ENCODE peak calls at places on chromosome 4, in five cellular contexts. S is adrenal gland, R is lower lobe of right lung, F is mesendoderm, C is aorta. G is an unnamed sample.

GRCh38 chr4:95190751-95191436 is 357.9 kb downstream of the UNC5C start:
- DNase-seq in S (no peak), R (no peak), F (no peak), C (no peak), G (no peak)

GRCh38 chr4:86532851-86533250 is 61.3 kb upstream of the PTPN13 start:
- DNase-seq in S (no peak), R (no peak), F (no peak), C (no peak), G (no peak)

GRCh38 chr4:138650917-138651564 is 364.5 kb upstream of the NOCT start:
- DNase-seq in S (no peak), R (no peak), F (peak), C (no peak), G (no peak)

GRCh38 chr4:40698733-40699132 is 51.0 kb upstream of the NSUN7 start:
- DNase-seq in S (no peak), R (no peak), F (no peak), C (no peak), G (no peak)

GRCh38 chr4:133618963-133619362 is 469.9 kb downstream of the PCDH10 start:
- DNase-seq in S (no peak), R (no peak), F (no peak), C (no peak), G (no peak)

GRCh38 chr4:120921456-120922389 is 803 bp downstream of the PRDM5 start:
- DNase-seq in S (peak), R (peak), F (peak), C (peak), G (peak)

GRCh38 chr4:48774760-48775398 is 5.2 kb downstream of the FRYL start:
- DNase-seq in S (no peak), R (no peak), F (no peak), C (no peak), G (no peak)

GRCh38 chr4:127669691-127670090 is 36.9 kb downstream of the INTU start:
- DNase-seq in S (no peak), R (no peak), F (no peak), C (no peak), G (no peak)

GRCh38 chr4:153143527-153144348 is 60.5 kb upstream of the TRIM2 start:
- DNase-seq in S (peak), R (no peak), F (peak), C (no peak), G (no peak)

GRCh38 chr4:103075894-103076776 is at the start of gene SLC9B2:
- DNase-seq in S (peak), R (peak), F (peak), C (peak), G (peak)

GRCh38 chr4:14111730-14112171 is 484.2 kb upstream of the BOD1L1 start:
- DNase-seq in S (no peak), R (no peak), F (no peak), C (no peak), G (no peak)

GRCh38 chr4:123446791-123447474 is 50.3 kb downstream of the SPRY1 start:
- DNase-seq in S (no peak), R (no peak), F (peak), C (no peak), G (no peak)

GRCh38 chr4:86965019-86965976 is 30.5 kb downstream of the AFF1 start:
- DNase-seq in S (no peak), R (no peak), F (no peak), C (no peak), G (no peak)

GRCh38 chr4:33628296-33628695 is 2616.0 kb downstream of the ARAP2 start:
- DNase-seq in S (no peak), R (no peak), F (no peak), C (no peak), G (no peak)

GRCh38 chr4:86870442-86871069 is 21.4 kb upstream of the SLC10A6 start:
- DNase-seq in S (no peak), R (no peak), F (no peak), C (no peak), G (no peak)

GRCh38 chr4:109947457-109947856 is 34.8 kb downstream of the EGF start:
- DNase-seq in S (no peak), R (no peak), F (no peak), C (no peak), G (no peak)

GRCh38 chr4:174631901-174632758 is 109.8 kb upstream of the HPGD start:
- DNase-seq in S (peak), R (no peak), F (peak), C (no peak), G (no peak)

GRCh38 chr4:93788712-93789111 is 39.8 kb upstream of the ATOH1 start:
- DNase-seq in S (no peak), R (no peak), F (peak), C (no peak), G (no peak)

GRCh38 chr4:4719446-4719845 is 140.0 kb upstream of the MSX1 start:
- DNase-seq in S (no peak), R (no peak), F (no peak), C (no peak), G (no peak)

GRCh38 chr4:90503677-90504076 is 376.5 kb downstream of the CCSER1 start:
- DNase-seq in S (no peak), R (no peak), F (peak), C (no peak), G (no peak)

GRCh38 chr4:42420120-42420519 is 22.8 kb downstream of the SHISA3 start:
- DNase-seq in S (no peak), R (no peak), F (peak), C (no peak), G (no peak)

GRCh38 chr4:38531126-38531737 is 132.8 kb upstream of the KLF3 start:
- DNase-seq in S (no peak), R (no peak), F (no peak), C (no peak), G (no peak)

GRCh38 chr4:139890810-139891209 is 225.2 kb downstream of the MGST2 start:
- DNase-seq in S (no peak), R (no peak), F (no peak), C (no peak), G (no peak)

GRCh38 chr4:183541081-183542045 is 36.5 kb downstream of the ING2 start:
- DNase-seq in S (no peak), R (no peak), F (peak), C (no peak), G (peak)

GRCh38 chr4:55183926-55184599 is 58.7 kb upstream of the KDR start:
- DNase-seq in S (peak), R (no peak), F (peak), C (no peak), G (no peak)

GRCh38 chr4:137705171-137705783 is 173.0 kb upstream of the PCDH18 start:
- DNase-seq in S (no peak), R (no peak), F (no peak), C (no peak), G (no peak)

DNA sequence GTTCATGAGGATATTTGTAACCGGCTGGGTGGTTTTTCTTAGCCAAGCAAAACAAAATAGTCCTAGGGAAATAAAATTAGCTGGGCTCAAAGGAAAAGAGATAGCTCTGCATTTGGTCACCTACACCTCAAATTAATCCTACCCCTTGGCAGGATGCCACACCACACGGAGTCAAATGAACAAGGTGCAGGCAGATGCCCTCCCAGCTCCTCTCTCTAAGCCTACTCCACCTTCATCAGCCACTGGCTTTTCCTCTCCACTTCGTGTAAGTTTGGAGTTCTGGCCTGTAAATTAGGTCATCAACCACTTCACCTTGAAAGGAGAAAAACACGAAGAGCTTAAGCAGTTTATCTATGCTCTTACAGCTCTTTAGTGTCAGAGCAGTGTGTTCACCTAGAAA is 1.4 kb downstream of the DDIT4L start:
- DNase-seq in S (no peak), R (no peak), F (no peak), C (no peak), G (no peak)
- H3K4me3 ChIP-seq in S (no peak), R (no peak), F (no peak), C (no peak), G (no peak)

DNA sequence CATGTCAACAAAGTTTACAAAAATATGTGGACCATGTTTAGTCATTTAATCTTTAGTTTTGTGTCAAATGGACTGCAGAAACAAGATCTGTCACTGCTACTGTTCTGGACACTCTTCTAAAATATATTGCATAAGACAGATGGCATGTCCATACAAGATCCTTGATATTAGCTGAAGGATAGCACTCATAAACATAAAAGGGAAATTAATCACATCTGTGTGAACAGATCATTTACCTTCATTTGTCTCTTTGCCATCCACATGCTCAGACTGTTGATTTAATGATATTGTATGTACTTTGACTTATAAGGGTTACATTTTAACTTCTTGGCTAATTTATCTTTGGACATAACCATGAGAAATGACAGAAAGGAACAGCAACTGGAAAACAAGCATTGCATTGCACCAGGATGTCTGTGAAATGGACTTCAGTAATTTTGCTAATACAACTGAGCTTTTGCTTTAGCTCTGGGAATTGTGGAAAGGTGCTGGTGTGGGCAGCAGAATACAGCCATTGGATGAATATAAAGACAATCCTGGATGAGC is at the start of gene UGT2B7:
- DNase-seq in S (no peak), R (no peak), F (no peak), C (no peak), G (no peak)
- H3K4me3 ChIP-seq in S (no peak), R (no peak), F (no peak), C (no peak), G (no peak)

DNA sequence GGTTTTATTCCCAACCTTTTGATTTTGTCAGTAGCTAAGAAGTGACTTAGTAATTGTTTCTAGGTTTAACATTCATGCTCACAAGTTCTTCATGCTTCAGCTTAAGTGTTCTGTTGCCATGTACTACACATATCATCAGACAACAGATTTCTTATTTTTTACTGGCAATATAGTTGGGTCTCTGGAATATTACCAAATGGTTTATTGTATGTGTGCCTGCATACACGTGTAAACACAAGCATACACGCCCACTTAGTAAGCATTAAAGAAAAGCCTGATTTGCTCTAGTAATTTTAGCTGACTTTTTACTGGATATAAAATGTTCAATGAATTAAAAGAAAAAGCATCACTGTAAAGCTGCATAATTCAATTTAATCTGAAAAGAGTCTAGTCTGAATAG is 199.8 kb downstream of the CAMK2D start:
- DNase-seq in S (no peak), R (no peak), F (no peak), C (no peak), G (no peak)
- H3K4me3 ChIP-seq in S (no peak), R (no peak), F (no peak), C (no peak), G (no peak)

DNA sequence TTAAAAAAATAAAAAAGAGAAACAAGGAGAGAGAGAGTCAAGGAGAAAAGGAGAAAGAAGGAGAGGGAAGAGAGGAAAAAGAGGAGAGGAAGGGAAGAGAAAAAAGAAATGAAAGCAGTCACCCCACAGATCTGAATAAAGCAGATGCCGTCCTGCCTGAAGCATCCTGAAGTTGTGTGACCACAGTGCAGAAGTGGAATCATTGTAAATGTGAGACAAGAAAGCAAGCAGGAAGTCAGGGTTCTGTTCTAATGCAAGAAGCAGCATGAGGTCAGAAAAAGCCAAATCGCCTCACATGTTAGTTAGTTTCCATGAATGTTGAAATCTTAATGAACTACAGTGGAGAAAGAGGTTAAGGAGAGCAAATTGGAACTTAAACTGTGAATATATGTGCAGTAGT is 692.5 kb downstream of the CENPC start:
- DNase-seq in S (no peak), R (no peak), F (no peak), C (no peak), G (no peak)
- H3K4me3 ChIP-seq in S (no peak), R (no peak), F (no peak), C (no peak), G (no peak)

DNA sequence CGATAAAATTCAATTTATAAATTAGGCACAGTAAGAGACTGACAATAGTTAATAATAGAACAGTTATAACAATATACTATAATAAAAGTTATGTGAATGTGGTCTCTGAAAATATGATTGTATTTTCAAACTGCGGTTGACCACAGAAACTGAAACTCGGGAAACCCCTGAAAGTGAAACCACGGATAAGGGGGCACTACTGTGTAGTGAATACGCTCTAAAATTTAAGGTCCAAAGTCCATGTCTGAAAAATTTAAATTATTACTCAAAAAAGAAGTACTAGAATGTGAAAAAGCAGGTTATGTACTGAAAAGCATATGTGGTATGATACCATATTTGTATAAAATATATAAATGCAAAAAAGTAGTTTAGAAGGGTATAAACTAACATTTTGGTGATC is 1.9 kb downstream of the SMIM14 start:
- DNase-seq in S (no peak), R (no peak), F (no peak), C (no peak), G (no peak)
- H3K4me3 ChIP-seq in S (peak), R (peak), F (no peak), C (peak), G (peak)

GRCh38 chr4:112894951-112895350 is 154.5 kb upstream of the ANK2 start:
- DNase-seq in S (no peak), R (no peak), F (no peak), C (no peak), G (no peak)

GRCh38 chr4:112896326-112896892 is 153.0 kb upstream of the ANK2 start:
- DNase-seq in S (no peak), R (no peak), F (peak), C (no peak), G (no peak)

GRCh38 chr4:112894480-112894879 is 155.0 kb upstream of the ANK2 start:
- DNase-seq in S (no peak), R (no peak), F (no peak), C (no peak), G (no peak)

GRCh38 chr4:112897548-112897947 is 151.9 kb upstream of the ANK2 start:
- DNase-seq in S (no peak), R (no peak), F (peak), C (no peak), G (no peak)

DNA sequence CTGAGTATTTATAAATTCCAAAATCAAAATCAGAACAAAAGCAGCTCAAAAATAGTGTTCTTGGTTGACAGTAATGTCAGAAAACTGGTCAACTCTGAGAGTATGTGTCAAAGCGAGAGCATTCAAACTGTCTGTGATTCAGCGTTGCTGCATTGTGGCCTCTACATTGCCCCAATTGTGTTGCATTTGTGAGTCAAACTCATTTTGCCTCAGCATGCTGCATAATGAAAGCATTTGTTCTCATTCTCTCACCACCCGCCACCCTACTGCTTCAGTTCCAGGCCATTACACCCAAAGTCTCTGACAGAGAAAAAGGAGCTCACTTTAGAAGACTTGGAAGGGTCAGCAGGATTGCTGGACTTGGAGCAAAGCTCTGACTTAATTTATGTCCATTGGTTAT is 153.7 kb upstream of the ANK2 start:
- DNase-seq in S (no peak), R (no peak), F (peak), C (no peak), G (no peak)
- H3K4me3 ChIP-seq in S (no peak), R (no peak), F (no peak), C (no peak), G (no peak)

GRCh38 chr4:184746532-184746870 is 12.6 kb upstream of the CENPU start:
- DNase-seq in S (peak), R (no peak), F (peak), C (no peak), G (peak)
- H3K4me3 ChIP-seq in S (no peak), R (no peak), F (no peak), C (no peak), G (no peak)

GRCh38 chr4:20254517-20255250 is 3.0 kb downstream of the SLIT2 start:
- DNase-seq in S (peak), R (peak), F (peak), C (peak), G (peak)

GRCh38 chr4:20253799-20254409 is 2.2 kb downstream of the SLIT2 start:
- DNase-seq in S (peak), R (peak), F (peak), C (peak), G (peak)

GRCh38 chr4:20256381-20256881 is 4.7 kb downstream of the SLIT2 start:
- DNase-seq in S (no peak), R (no peak), F (no peak), C (no peak), G (no peak)

GRCh38 chr4:20255823-20256222 is 4.1 kb downstream of the SLIT2 start:
- DNase-seq in S (no peak), R (no peak), F (peak), C (no peak), G (no peak)

DNA sequence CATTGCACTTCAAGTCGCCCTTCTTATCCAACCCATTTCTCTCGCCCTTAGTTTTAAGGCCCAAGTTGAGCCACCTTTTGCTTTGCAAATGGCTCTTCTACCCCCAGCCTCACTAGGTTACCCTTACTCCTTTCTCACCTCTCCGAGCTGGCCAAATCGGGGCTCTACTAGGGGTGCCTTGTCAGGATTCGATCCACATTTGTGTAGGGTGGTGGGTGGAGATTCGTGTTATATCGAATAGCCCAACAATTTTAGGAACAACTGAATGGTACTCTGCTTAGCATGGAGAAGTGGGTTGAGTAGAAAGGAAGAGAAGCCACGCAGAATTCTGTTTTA is 3.5 kb downstream of the SLIT2 start:
- DNase-seq in S (no peak), R (no peak), F (no peak), C (no peak), G (no peak)
- H3K4me3 ChIP-seq in S (peak), R (peak), F (peak), C (peak), G (peak)

G was measured in ovary.